ENCODE peak calls at places on chromosomes 13 and 19, in ten cellular contexts. N, V, G, T, U, X, C, R, Q and J are unnamed samples.

GRCh38 chr19:9966448-9966847 is 30.1 kb upstream of the OLFM2 start:
- DNase-seq in N (no peak), V (no peak), G (no peak), T (no peak), U (no peak), X (no peak), C (no peak), R (no peak), Q (no peak), J (no peak)

GRCh38 chr13:102309110-102309509 is 92.7 kb downstream of the FGF14 start:
- DNase-seq in N (no peak), V (no peak), G (no peak), T (no peak), U (no peak), X (no peak), C (peak), R (no peak), Q (no peak), J (no peak)

GRCh38 chr19:48501961-48502719 is 9.5 kb downstream of the LMTK3 start:
- DNase-seq in N (peak), V (no peak), G (peak), T (peak), U (peak), X (peak), C (no peak), R (peak), Q (peak), J (peak)

GRCh38 chr13:114029866-114030625 is 56.2 kb upstream of the C13orf46 start:
- DNase-seq in N (no peak), V (no peak), G (no peak), T (no peak), U (no peak), X (no peak), C (peak), R (no peak), Q (no peak), J (no peak)

GRCh38 chr19:49590971-49591730 is at the start of gene PRR12:
- DNase-seq in N (peak), V (peak), G (peak), T (peak), U (peak), X (peak), C (peak), R (peak), Q (peak), J (peak)

GRCh38 chr13:98267080-98267912 is 90.2 kb upstream of the RNF113B start:
- DNase-seq in N (no peak), V (no peak), G (no peak), T (peak), U (no peak), X (no peak), C (peak), R (no peak), Q (no peak), J (peak)

GRCh38 chr13:43258771-43259170 is 235.4 kb downstream of the DNAJC15 start:
- DNase-seq in N (no peak), V (no peak), G (no peak), T (no peak), U (no peak), X (peak), C (no peak), R (no peak), Q (no peak), J (no peak)

GRCh38 chr19:38496603-38497487 is 63.4 kb downstream of the RYR1 start:
- DNase-seq in N (no peak), V (no peak), G (no peak), T (no peak), U (peak), X (no peak), C (no peak), R (no peak), Q (no peak), J (peak)

GRCh38 chr13:42377640-42378382 is 105.9 kb downstream of the AKAP11 start:
- DNase-seq in N (peak), V (no peak), G (no peak), T (no peak), U (no peak), X (no peak), C (peak), R (peak), Q (no peak), J (peak)

GRCh38 chr13:80171096-80171495 is 169.8 kb downstream of the SPRY2 start:
- DNase-seq in N (no peak), V (no peak), G (no peak), T (no peak), U (no peak), X (no peak), C (no peak), R (no peak), Q (no peak), J (no peak)

GRCh38 chr19:28023064-28023463 is 1189.9 kb downstream of the UQCRFS1 start:
- DNase-seq in N (no peak), V (peak), G (no peak), T (no peak), U (no peak), X (no peak), C (peak), R (no peak), Q (no peak), J (peak)

GRCh38 chr13:26420282-26420960 is 137.1 kb upstream of the WASF3 start:
- DNase-seq in N (no peak), V (peak), G (no peak), T (no peak), U (no peak), X (no peak), C (no peak), R (no peak), Q (no peak), J (no peak)

GRCh38 chr19:8451377-8451776 is 6.6 kb downstream of the HNRNPM start:
- DNase-seq in N (no peak), V (no peak), G (no peak), T (no peak), U (no peak), X (no peak), C (peak), R (no peak), Q (no peak), J (no peak)

GRCh38 chr19:43784981-43785808 is 4.4 kb upstream of the KCNN4 start:
- DNase-seq in N (peak), V (peak), G (peak), T (peak), U (peak), X (peak), C (peak), R (no peak), Q (peak), J (peak)

GRCh38 chr13:108702171-108702570 is 72.8 kb downstream of the MYO16 start:
- DNase-seq in N (no peak), V (no peak), G (no peak), T (no peak), U (no peak), X (no peak), C (no peak), R (no peak), Q (no peak), J (no peak)

GRCh38 chr19:18650048-18650435 is 13.2 kb downstream of the KLHL26 start:
- DNase-seq in N (no peak), V (peak), G (no peak), T (peak), U (no peak), X (no peak), C (peak), R (no peak), Q (no peak), J (peak)

GRCh38 chr19:38434549-38435051 is 1.1 kb downstream of the RYR1 start:
- DNase-seq in N (no peak), V (no peak), G (no peak), T (no peak), U (no peak), X (no peak), C (no peak), R (no peak), Q (no peak), J (no peak)

GRCh38 chr13:59587971-59588716 is 575.6 kb downstream of the DIAPH3 start:
- DNase-seq in N (no peak), V (no peak), G (no peak), T (no peak), U (no peak), X (no peak), C (no peak), R (no peak), Q (no peak), J (no peak)

GRCh38 chr13:51523082-51523518 is 61.2 kb upstream of the WDFY2 start:
- DNase-seq in N (peak), V (peak), G (no peak), T (peak), U (peak), X (peak), C (peak), R (no peak), Q (peak), J (peak)

GRCh38 chr13:34657716-34658115 is 284.4 kb upstream of the NBEA start:
- DNase-seq in N (no peak), V (peak), G (no peak), T (no peak), U (no peak), X (peak), C (peak), R (no peak), Q (peak), J (no peak)

GRCh38 chr19:7677664-7678311 is 898 bp downstream of the MCEMP1 start:
- DNase-seq in N (peak), V (no peak), G (no peak), T (no peak), U (no peak), X (no peak), C (no peak), R (no peak), Q (no peak), J (no peak)

GRCh38 chr13:33676700-33677048 is 141.3 kb upstream of the RFC3 start:
- DNase-seq in N (peak), V (peak), G (no peak), T (peak), U (peak), X (peak), C (peak), R (no peak), Q (peak), J (peak)

GRCh38 chr13:94896238-94896637 is 183.9 kb upstream of the SOX21 start:
- DNase-seq in N (no peak), V (no peak), G (no peak), T (no peak), U (no peak), X (no peak), C (no peak), R (no peak), Q (no peak), J (no peak)

GRCh38 chr19:31141301-31141700 is 207.9 kb downstream of the TSHZ3 start:
- DNase-seq in N (no peak), V (no peak), G (no peak), T (no peak), U (no peak), X (no peak), C (no peak), R (no peak), Q (no peak), J (no peak)

GRCh38 chr19:48554385-48555091 is 2.6 kb downstream of the SULT2B1 start:
- DNase-seq in N (peak), V (no peak), G (no peak), T (peak), U (peak), X (peak), C (no peak), R (no peak), Q (peak), J (no peak)

GRCh38 chr19:7497292-7497691 is 8.5 kb upstream of the PEX11G start:
- DNase-seq in N (peak), V (no peak), G (no peak), T (no peak), U (no peak), X (no peak), C (peak), R (no peak), Q (no peak), J (no peak)

GRCh38 chr19:38152461-38153379 is 71.3 kb downstream of the DPF1 start:
- DNase-seq in N (no peak), V (no peak), G (no peak), T (no peak), U (no peak), X (peak), C (no peak), R (no peak), Q (no peak), J (peak)

GRCh38 chr13:48501705-48502104 is 31.2 kb downstream of the RCBTB2 start:
- DNase-seq in N (no peak), V (no peak), G (no peak), T (no peak), U (no peak), X (peak), C (peak), R (no peak), Q (no peak), J (no peak)

GRCh38 chr13:68850160-68850559 is 1257.5 kb upstream of the ATXN8OS start:
- DNase-seq in N (no peak), V (no peak), G (no peak), T (no peak), U (no peak), X (peak), C (peak), R (no peak), Q (no peak), J (no peak)

GRCh38 chr19:2756921-2757881 is 17.4 kb upstream of the SLC39A3 start:
- DNase-seq in N (no peak), V (no peak), G (no peak), T (no peak), U (no peak), X (no peak), C (no peak), R (no peak), Q (no peak), J (no peak)

GRCh38 chr13:93660664-93661063 is 434.1 kb downstream of the GPC6 start:
- DNase-seq in N (no peak), V (no peak), G (no peak), T (no peak), U (no peak), X (no peak), C (no peak), R (no peak), Q (no peak), J (no peak)

GRCh38 chr13:32031025-32031814 is at the start of gene FRY:
- DNase-seq in N (peak), V (peak), G (peak), T (peak), U (peak), X (peak), C (peak), R (peak), Q (peak), J (peak)

GRCh38 chr13:31160857-31161582 is 684 bp downstream of the HSPH1 start:
- DNase-seq in N (peak), V (peak), G (peak), T (peak), U (peak), X (peak), C (peak), R (peak), Q (peak), J (peak)

GRCh38 chr19:48752511-48753365 is at the start of gene FUT1:
- DNase-seq in N (peak), V (peak), G (peak), T (peak), U (peak), X (peak), C (no peak), R (peak), Q (no peak), J (peak)

GRCh38 chr19:49988433-49988832 is 27.5 kb upstream of the SIGLEC11 start:
- DNase-seq in N (no peak), V (peak), G (no peak), T (no peak), U (no peak), X (peak), C (peak), R (no peak), Q (no peak), J (peak)

GRCh38 chr19:1490311-1491113 is at the start of gene PCSK4:
- DNase-seq in N (peak), V (peak), G (peak), T (peak), U (peak), X (peak), C (peak), R (peak), Q (peak), J (peak)

GRCh38 chr19:1491114-1491848 is at the start of gene REEP6:
- DNase-seq in N (no peak), V (no peak), G (no peak), T (no peak), U (no peak), X (no peak), C (no peak), R (no peak), Q (no peak), J (no peak)

GRCh38 chr19:1490020-1490310 is 185 bp downstream of the PCSK4 start:
- DNase-seq in N (no peak), V (no peak), G (no peak), T (no peak), U (no peak), X (no peak), C (no peak), R (no peak), Q (no peak), J (no peak)

GRCh38 chr19:1488282-1488601 is 1.9 kb downstream of the PCSK4 start:
- DNase-seq in N (no peak), V (no peak), G (no peak), T (no peak), U (no peak), X (no peak), C (no peak), R (no peak), Q (no peak), J (no peak)

DNA sequence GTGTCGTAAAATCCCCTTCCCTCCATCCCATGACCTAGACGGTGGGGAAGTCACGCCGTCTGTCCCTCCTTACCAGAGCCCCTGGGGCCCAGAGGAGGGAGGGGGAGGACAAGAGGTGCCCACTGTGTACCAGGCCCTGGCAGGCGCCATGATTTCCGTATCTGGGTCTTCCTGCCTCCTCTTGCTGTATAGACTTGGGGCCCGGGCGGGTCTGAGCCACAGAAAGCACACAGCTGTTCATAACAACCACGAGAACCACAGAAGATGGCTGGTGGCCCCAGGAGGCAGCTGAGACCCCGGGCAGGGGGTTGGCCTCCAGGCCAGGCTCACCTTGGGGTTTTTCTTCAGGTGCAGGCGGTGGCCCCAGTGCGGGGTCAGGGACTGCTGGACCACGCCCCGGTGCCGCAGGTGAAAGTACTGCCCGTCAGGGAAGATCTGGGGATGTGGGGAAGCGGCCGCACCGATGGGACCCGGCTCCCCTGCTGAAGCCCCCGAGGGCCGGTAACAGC is 633 bp downstream of the PCSK4 start:
- DNase-seq in N (no peak), V (no peak), G (no peak), T (no peak), U (no peak), X (no peak), C (no peak), R (no peak), Q (no peak), J (no peak)
- H3K4me3 ChIP-seq in N (peak), V (peak), G (peak), T (no peak), U (peak), X (peak), C (peak), R (peak), Q (peak), J (peak)

GRCh38 chr19:58518261-58519086 is 1.1 kb downstream of the ZBTB45 start:
- DNase-seq in N (peak), V (no peak), G (no peak), T (no peak), U (no peak), X (peak), C (no peak), R (no peak), Q (no peak), J (peak)
- TF ChIP-seq CTCF in N (no peak), V (no peak), G (no peak), T (no peak), U (peak), X (peak), C (no peak), R (no peak), Q (no peak), J (no peak)

GRCh38 chr19:35000647-35001501 is 751 bp downstream of the GRAMD1A start:
- DNase-seq in N (peak), V (peak), G (peak), T (peak), U (peak), X (peak), C (peak), R (peak), Q (peak), J (peak)
- H3K4me3 ChIP-seq in N (peak), V (peak), G (peak), T (peak), U (peak), X (peak), C (peak), R (peak), Q (peak), J (peak)

GRCh38 chr19:33241530-33242101 is 16.0 kb upstream of the SLC7A10 start:
- DNase-seq in N (peak), V (no peak), G (no peak), T (peak), U (no peak), X (peak), C (peak), R (peak), Q (peak), J (peak)

GRCh38 chr19:33242129-33242528 is 16.5 kb upstream of the SLC7A10 start:
- DNase-seq in N (no peak), V (no peak), G (no peak), T (no peak), U (no peak), X (no peak), C (no peak), R (no peak), Q (no peak), J (no peak)

GRCh38 chr19:33240181-33240771 is 14.6 kb upstream of the SLC7A10 start:
- DNase-seq in N (no peak), V (no peak), G (no peak), T (no peak), U (no peak), X (no peak), C (no peak), R (no peak), Q (no peak), J (no peak)

GRCh38 chr19:33241091-33241529 is 15.5 kb upstream of the SLC7A10 start:
- DNase-seq in N (no peak), V (no peak), G (no peak), T (no peak), U (no peak), X (no peak), C (no peak), R (no peak), Q (no peak), J (no peak)

DNA sequence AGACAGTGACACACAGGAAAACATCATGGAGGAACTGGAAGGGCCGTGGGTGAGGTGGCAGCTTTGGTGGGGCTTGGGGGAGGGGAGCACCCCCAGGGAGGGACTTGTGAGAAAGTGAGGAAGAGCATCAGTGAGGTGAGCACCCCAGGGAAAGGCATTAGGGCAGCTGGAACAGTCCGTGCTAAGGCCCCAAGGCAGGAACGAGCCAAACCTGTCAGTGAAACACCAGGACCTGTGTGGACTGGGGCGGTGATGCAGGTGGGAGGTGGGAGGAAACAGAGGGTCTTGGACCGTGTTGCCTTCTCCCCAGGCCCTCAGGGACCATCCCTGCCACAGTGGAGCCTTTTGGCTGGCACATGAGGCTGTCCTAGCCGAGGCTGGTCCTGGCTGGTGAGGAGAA is 17.3 kb upstream of the SLC7A10 start:
- DNase-seq in N (no peak), V (no peak), G (no peak), T (no peak), U (no peak), X (no peak), C (no peak), R (no peak), Q (no peak), J (no peak)
- TF ChIP-seq CTCF in N (no peak), V (no peak), G (no peak), T (no peak), U (no peak), X (no peak), C (no peak), R (no peak), Q (no peak), J (no peak)

GRCh38 chr19:11198175-11198534 is 810 bp upstream of the KANK2 start:
- DNase-seq in N (no peak), V (no peak), G (no peak), T (no peak), U (no peak), X (no peak), C (no peak), R (no peak), Q (no peak), J (no peak)
- H3K4me3 ChIP-seq in N (no peak), V (peak), G (no peak), T (no peak), U (peak), X (peak), C (no peak), R (no peak), Q (no peak), J (no peak)